ENCODE peak calls at places on chromosome 20, in five cellular contexts. One of them, this sample, is unnamed.

GRCh38 chr20:4811661-4812181 is 90.0 kb downstream of the PRND start:
- DNase-seq in astrocyte of the spinal cord: no peak
- DNase-seq in fibroblast of the aortic adventitia: no peak
- DNase-seq in left lung: peak
- DNase-seq in lower lobe of right lung: peak
- DNase-seq in this sample: no peak

GRCh38 chr20:540391-541201 is 3.0 kb downstream of the CSNK2A1 start:
- DNase-seq in fibroblast of the aortic adventitia: no peak
- DNase-seq in left lung: no peak
- DNase-seq in lower lobe of right lung: no peak
- DNase-seq in astrocyte of the spinal cord: no peak
- DNase-seq in this sample: no peak

GRCh38 chr20:18394363-18394762 is 72.5 kb downstream of the DZANK1 start:
- DNase-seq in lower lobe of right lung: no peak
- DNase-seq in fibroblast of the aortic adventitia: no peak
- DNase-seq in left lung: no peak
- DNase-seq in astrocyte of the spinal cord: no peak
- DNase-seq in this sample: no peak

GRCh38 chr20:49361872-49362663 is 84.2 kb upstream of the ZNFX1 start:
- DNase-seq in astrocyte of the spinal cord: no peak
- DNase-seq in left lung: no peak
- DNase-seq in lower lobe of right lung: no peak
- DNase-seq in fibroblast of the aortic adventitia: no peak
- DNase-seq in this sample: no peak

GRCh38 chr20:49615401-49616153 is 47.6 kb upstream of the PTGIS start:
- DNase-seq in astrocyte of the spinal cord: no peak
- DNase-seq in lower lobe of right lung: no peak
- DNase-seq in left lung: no peak
- DNase-seq in fibroblast of the aortic adventitia: no peak
- DNase-seq in this sample: no peak

GRCh38 chr20:11140359-11140758 is 466.6 kb upstream of the JAG1 start:
- DNase-seq in fibroblast of the aortic adventitia: peak
- DNase-seq in astrocyte of the spinal cord: peak
- DNase-seq in left lung: no peak
- DNase-seq in lower lobe of right lung: no peak
- DNase-seq in this sample: peak

GRCh38 chr20:50690979-50691584 is at the start of gene RIPOR3:
- DNase-seq in left lung: no peak
- DNase-seq in astrocyte of the spinal cord: peak
- DNase-seq in fibroblast of the aortic adventitia: no peak
- DNase-seq in lower lobe of right lung: no peak
- DNase-seq in this sample: no peak

GRCh38 chr20:57654363-57654997 is 34.3 kb upstream of the ZBP1 start:
- DNase-seq in astrocyte of the spinal cord: peak
- DNase-seq in lower lobe of right lung: peak
- DNase-seq in left lung: no peak
- DNase-seq in fibroblast of the aortic adventitia: peak
- DNase-seq in this sample: peak

GRCh38 chr20:34955232-34956040 is at the start of the genes GSS and MYH7B:
- DNase-seq in lower lobe of right lung: peak
- DNase-seq in astrocyte of the spinal cord: peak
- DNase-seq in fibroblast of the aortic adventitia: peak
- DNase-seq in left lung: peak
- DNase-seq in this sample: peak

GRCh38 chr20:45890077-45890996 is 671 bp downstream of the NEURL2 start:
- DNase-seq in lower lobe of right lung: peak
- DNase-seq in left lung: peak
- DNase-seq in fibroblast of the aortic adventitia: peak
- DNase-seq in astrocyte of the spinal cord: peak
- DNase-seq in this sample: peak

GRCh38 chr20:57388953-57389694 is 2.1 kb upstream of the RBM38 start:
- DNase-seq in lower lobe of right lung: peak
- DNase-seq in astrocyte of the spinal cord: peak
- DNase-seq in fibroblast of the aortic adventitia: peak
- DNase-seq in left lung: peak
- DNase-seq in this sample: no peak

GRCh38 chr20:47773381-47773786 is 11.9 kb downstream of the SULF2 start:
- DNase-seq in fibroblast of the aortic adventitia: no peak
- DNase-seq in astrocyte of the spinal cord: no peak
- DNase-seq in left lung: no peak
- DNase-seq in lower lobe of right lung: peak
- DNase-seq in this sample: no peak

GRCh38 chr20:55166063-55166462 is 690.7 kb downstream of the DOK5 start:
- DNase-seq in lower lobe of right lung: no peak
- DNase-seq in astrocyte of the spinal cord: no peak
- DNase-seq in left lung: no peak
- DNase-seq in fibroblast of the aortic adventitia: no peak
- DNase-seq in this sample: no peak

GRCh38 chr20:37729909-37730308 is 36.1 kb downstream of the CTNNBL1 start:
- DNase-seq in lower lobe of right lung: no peak
- DNase-seq in fibroblast of the aortic adventitia: peak
- DNase-seq in left lung: no peak
- DNase-seq in astrocyte of the spinal cord: peak
- DNase-seq in this sample: no peak

GRCh38 chr20:8076505-8077498 is 55.3 kb upstream of the PLCB1 start:
- DNase-seq in lower lobe of right lung: no peak
- DNase-seq in astrocyte of the spinal cord: no peak
- DNase-seq in fibroblast of the aortic adventitia: peak
- DNase-seq in left lung: no peak
- DNase-seq in this sample: no peak

GRCh38 chr20:14142171-14142570 is 146.9 kb downstream of the MACROD2 start:
- DNase-seq in lower lobe of right lung: no peak
- DNase-seq in astrocyte of the spinal cord: peak
- DNase-seq in fibroblast of the aortic adventitia: peak
- DNase-seq in left lung: no peak
- DNase-seq in this sample: peak

GRCh38 chr20:52731086-52731485 is 241.1 kb upstream of the TSHZ2 start:
- DNase-seq in fibroblast of the aortic adventitia: no peak
- DNase-seq in astrocyte of the spinal cord: no peak
- DNase-seq in left lung: no peak
- DNase-seq in lower lobe of right lung: no peak
- DNase-seq in this sample: no peak

GRCh38 chr20:2088904-2089303 is 12.7 kb upstream of the STK35 start:
- DNase-seq in left lung: no peak
- DNase-seq in lower lobe of right lung: no peak
- DNase-seq in astrocyte of the spinal cord: no peak
- DNase-seq in fibroblast of the aortic adventitia: no peak
- DNase-seq in this sample: no peak

GRCh38 chr20:34549291-34549928 is 9.1 kb upstream of the MAP1LC3A start:
- DNase-seq in left lung: peak
- DNase-seq in astrocyte of the spinal cord: no peak
- DNase-seq in fibroblast of the aortic adventitia: no peak
- DNase-seq in lower lobe of right lung: no peak
- DNase-seq in this sample: no peak

GRCh38 chr20:9110916-9111432 is 42.1 kb downstream of the PLCB4 start:
- DNase-seq in astrocyte of the spinal cord: no peak
- DNase-seq in fibroblast of the aortic adventitia: no peak
- DNase-seq in left lung: no peak
- DNase-seq in lower lobe of right lung: no peak
- DNase-seq in this sample: no peak

GRCh38 chr20:46681032-46681854 is 8.0 kb downstream of the TP53RK start:
- DNase-seq in fibroblast of the aortic adventitia: peak
- DNase-seq in astrocyte of the spinal cord: peak
- DNase-seq in left lung: no peak
- DNase-seq in lower lobe of right lung: no peak
- DNase-seq in this sample: peak

GRCh38 chr20:17494201-17494600 is 37.0 kb downstream of the BFSP1 start:
- DNase-seq in left lung: no peak
- DNase-seq in lower lobe of right lung: no peak
- DNase-seq in astrocyte of the spinal cord: no peak
- DNase-seq in fibroblast of the aortic adventitia: no peak
- DNase-seq in this sample: no peak

GRCh38 chr20:7362601-7363000 is 577.7 kb downstream of the HAO1 start:
- DNase-seq in left lung: no peak
- DNase-seq in fibroblast of the aortic adventitia: no peak
- DNase-seq in astrocyte of the spinal cord: no peak
- DNase-seq in lower lobe of right lung: no peak
- DNase-seq in this sample: no peak

GRCh38 chr20:24836900-24837299 is 112.2 kb upstream of the CST7 start:
- DNase-seq in astrocyte of the spinal cord: no peak
- DNase-seq in lower lobe of right lung: no peak
- DNase-seq in fibroblast of the aortic adventitia: no peak
- DNase-seq in left lung: no peak
- DNase-seq in this sample: no peak

GRCh38 chr20:59146801-59147118 is 16.9 kb upstream of the ZNF831 start:
- DNase-seq in astrocyte of the spinal cord: no peak
- DNase-seq in left lung: no peak
- DNase-seq in fibroblast of the aortic adventitia: no peak
- DNase-seq in lower lobe of right lung: no peak
- DNase-seq in this sample: no peak

GRCh38 chr20:49982072-49982345 is 771 bp upstream of the SNAI1 start:
- DNase-seq in left lung: no peak
- DNase-seq in astrocyte of the spinal cord: no peak
- DNase-seq in lower lobe of right lung: no peak
- DNase-seq in fibroblast of the aortic adventitia: no peak
- DNase-seq in this sample: no peak

GRCh38 chr20:46283426-46283825 is 24.9 kb downstream of the CDH22 start:
- DNase-seq in left lung: no peak
- DNase-seq in fibroblast of the aortic adventitia: no peak
- DNase-seq in lower lobe of right lung: no peak
- DNase-seq in astrocyte of the spinal cord: no peak
- DNase-seq in this sample: no peak

GRCh38 chr20:57620999-57621398 is 773 bp upstream of the ZBP1 start:
- DNase-seq in astrocyte of the spinal cord: no peak
- DNase-seq in lower lobe of right lung: no peak
- DNase-seq in fibroblast of the aortic adventitia: no peak
- DNase-seq in left lung: peak
- DNase-seq in this sample: no peak

GRCh38 chr20:49603209-49603627 is 35.3 kb upstream of the PTGIS start:
- DNase-seq in fibroblast of the aortic adventitia: peak
- DNase-seq in lower lobe of right lung: no peak
- DNase-seq in astrocyte of the spinal cord: peak
- DNase-seq in left lung: no peak
- DNase-seq in this sample: peak

DNA sequence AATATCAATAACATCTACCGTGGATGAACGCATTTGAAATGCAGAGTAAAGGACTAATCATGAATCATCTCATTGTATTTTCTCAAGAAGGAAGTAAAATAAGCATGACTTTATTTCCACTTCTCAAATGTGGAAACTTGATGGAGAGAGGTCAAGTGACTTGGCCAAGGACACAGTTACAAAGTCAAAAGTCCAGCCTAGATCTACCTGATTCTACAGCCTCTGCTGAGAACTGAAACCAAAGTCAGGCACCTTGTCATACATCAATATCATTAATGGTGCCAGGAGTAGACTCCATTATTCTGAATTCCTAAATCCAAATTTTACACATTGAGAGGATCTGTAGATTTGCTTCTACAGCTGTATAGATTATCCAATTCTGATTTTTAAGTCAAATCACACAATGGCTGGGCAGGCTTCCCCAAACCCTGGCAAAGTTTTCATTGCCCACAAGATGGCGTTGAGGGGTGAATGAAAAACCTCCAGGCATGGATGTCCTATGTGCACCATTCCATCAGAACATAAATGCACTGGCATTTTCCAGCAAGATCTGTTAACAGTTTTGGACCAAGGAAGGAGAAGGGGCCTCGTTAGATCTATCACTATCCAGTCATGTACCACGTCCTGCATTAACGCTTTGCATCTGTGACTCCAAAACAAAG is 423.0 kb downstream of the MAFB start:
- DNase-seq in astrocyte of the spinal cord: peak
- DNase-seq in left lung: no peak
- DNase-seq in lower lobe of right lung: no peak
- DNase-seq in fibroblast of the aortic adventitia: peak
- DNase-seq in this sample: peak
- TF ChIP-seq CTCF in astrocyte of the spinal cord: peak
- TF ChIP-seq CTCF in left lung: peak
- TF ChIP-seq CTCF in lower lobe of right lung: peak
- TF ChIP-seq CTCF in fibroblast of the aortic adventitia: peak
- TF ChIP-seq CTCF in this sample: peak

DNA sequence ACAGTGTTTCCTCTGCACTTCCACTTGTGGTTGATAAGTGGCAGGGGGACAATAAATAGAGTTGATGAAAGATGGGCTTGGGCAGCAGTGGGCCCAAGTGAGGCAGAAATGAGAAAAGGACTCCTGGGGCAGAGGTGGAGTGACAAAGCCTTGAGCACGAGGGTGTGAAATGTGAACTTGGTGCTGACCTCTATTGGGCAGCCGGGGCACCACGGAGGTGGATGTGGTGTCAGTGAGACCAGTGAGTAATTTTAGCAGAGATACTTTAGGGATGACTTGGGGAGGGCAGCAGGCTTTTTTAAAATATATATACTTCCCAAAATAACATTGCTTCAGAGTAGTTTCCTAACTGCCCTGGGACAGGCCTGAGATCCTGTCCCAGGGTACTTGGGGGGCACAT is 30.6 kb upstream of the MYLK2 start:
- DNase-seq in astrocyte of the spinal cord: no peak
- DNase-seq in fibroblast of the aortic adventitia: peak
- DNase-seq in lower lobe of right lung: no peak
- DNase-seq in left lung: no peak
- DNase-seq in this sample: no peak
- TF ChIP-seq CTCF in astrocyte of the spinal cord: no peak
- TF ChIP-seq CTCF in fibroblast of the aortic adventitia: peak
- TF ChIP-seq CTCF in lower lobe of right lung: no peak
- TF ChIP-seq CTCF in left lung: no peak
- TF ChIP-seq CTCF in this sample: peak

DNA sequence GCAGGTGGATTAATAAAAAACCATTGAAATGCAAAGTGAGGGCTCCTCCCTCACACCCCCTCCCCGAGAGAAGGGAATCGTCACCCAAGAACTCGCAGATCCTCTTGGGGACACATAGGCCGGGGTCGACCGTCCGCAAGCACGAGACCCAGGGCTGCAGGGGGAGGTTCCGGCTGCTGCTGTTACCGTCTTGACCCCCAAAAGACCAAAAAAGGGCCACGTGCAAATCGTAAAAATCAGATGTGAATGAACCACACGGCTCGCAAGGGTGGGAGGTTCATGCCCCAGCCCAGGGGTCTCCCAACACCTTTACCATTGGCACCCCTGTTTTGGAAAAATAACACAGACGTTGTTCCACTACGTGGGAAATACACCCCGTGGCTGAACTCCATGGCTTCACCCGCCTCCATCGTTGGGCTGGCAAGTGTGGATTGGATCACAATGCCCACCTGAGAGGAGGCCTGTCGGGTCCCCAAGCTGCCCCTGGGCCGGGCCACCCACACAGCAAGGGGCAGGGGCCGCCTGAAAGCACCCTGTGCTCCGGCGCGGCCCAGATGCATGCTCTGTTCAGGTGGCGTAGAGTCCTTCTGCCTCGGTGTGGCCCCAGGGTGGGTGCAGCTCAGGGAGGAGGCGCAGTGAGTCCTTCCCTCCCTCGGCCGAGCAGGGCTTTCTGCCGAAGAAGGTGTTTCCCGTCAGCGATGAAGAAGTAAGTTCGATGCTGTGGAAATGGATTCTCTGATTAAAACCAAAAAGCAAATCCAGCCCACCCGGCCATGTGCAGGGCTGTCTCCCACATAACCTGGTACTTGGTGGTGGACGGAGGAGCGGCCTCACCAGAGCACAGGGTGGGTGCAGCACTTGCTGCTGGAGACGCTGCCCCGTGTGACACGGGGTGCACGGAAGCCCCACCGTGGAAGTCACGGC is 85.0 kb downstream of the YTHDF1 start:
- DNase-seq in fibroblast of the aortic adventitia: no peak
- DNase-seq in lower lobe of right lung: peak
- DNase-seq in astrocyte of the spinal cord: no peak
- DNase-seq in left lung: no peak
- DNase-seq in this sample: no peak
- TF ChIP-seq CTCF in fibroblast of the aortic adventitia: no peak
- TF ChIP-seq CTCF in lower lobe of right lung: no peak
- TF ChIP-seq CTCF in astrocyte of the spinal cord: no peak
- TF ChIP-seq CTCF in left lung: no peak
- TF ChIP-seq CTCF in this sample: no peak

GRCh38 chr20:38997622-38998021 is 35.5 kb downstream of the DHX35 start:
- DNase-seq in astrocyte of the spinal cord: no peak
- DNase-seq in fibroblast of the aortic adventitia: no peak
- DNase-seq in lower lobe of right lung: no peak
- DNase-seq in left lung: no peak
- DNase-seq in this sample: no peak
- TF ChIP-seq CTCF in astrocyte of the spinal cord: no peak
- TF ChIP-seq CTCF in fibroblast of the aortic adventitia: no peak
- TF ChIP-seq CTCF in lower lobe of right lung: no peak
- TF ChIP-seq CTCF in left lung: no peak
- TF ChIP-seq CTCF in this sample: no peak

This sample was measured in brain microvascular endothelial cell.